ENCODE peak calls at places on chromosomes 5 and 9, in six cellular contexts. G is Peyer's patch, U is sigmoid colon, X is ovary, W is breast epithelium, F is transverse colon. P is an unnamed sample.

GRCh38 chr5:7419367-7419766 is 23.4 kb downstream of the ADCY2 start:
- DNase-seq in U (no peak), W (no peak), G (no peak), X (no peak), F (no peak), P (peak)

GRCh38 chr9:114272739-114273431 is 50.0 kb upstream of the ORM1 start:
- DNase-seq in U (peak), G (no peak), W (no peak), F (no peak), X (peak), P (no peak)

GRCh38 chr5:60997721-60998120 is 52.7 kb downstream of the NDUFAF2 start:
- DNase-seq in F (no peak), G (no peak), U (no peak), X (no peak), W (no peak), P (no peak)

GRCh38 chr9:110626109-110626829 is 42.3 kb upstream of the MUSK start:
- DNase-seq in G (no peak), U (no peak), F (no peak), W (no peak), X (no peak), P (no peak)

GRCh38 chr9:94441796-94442195 is 113.1 kb upstream of the PCAT7 start:
- DNase-seq in W (no peak), F (no peak), X (no peak), G (no peak), U (no peak), P (no peak)

GRCh38 chr5:44714871-44715580 is 93.7 kb upstream of the MRPS30 start:
- DNase-seq in W (no peak), G (no peak), F (no peak), X (no peak), U (no peak), P (no peak)

GRCh38 chr5:179872356-179873160 is 13.9 kb upstream of the MRNIP start:
- DNase-seq in W (no peak), U (no peak), G (no peak), F (no peak), X (no peak), P (no peak)

GRCh38 chr5:145925353-145925752 is 11.0 kb upstream of the SH3RF2 start:
- DNase-seq in W (no peak), G (no peak), X (no peak), F (no peak), U (no peak), P (no peak)

GRCh38 chr5:127909821-127910220 is 173.7 kb upstream of the SLC12A2 start:
- DNase-seq in G (no peak), U (no peak), F (no peak), W (no peak), X (no peak), P (no peak)

GRCh38 chr5:125115180-125115495 is 368.7 kb upstream of the ZNF608 start:
- DNase-seq in F (no peak), X (no peak), U (no peak), W (no peak), G (no peak), P (no peak)

GRCh38 chr9:124140941-124141568 is 116.7 kb upstream of the NEK6 start:
- DNase-seq in F (no peak), U (no peak), X (no peak), G (no peak), W (no peak), P (no peak)

GRCh38 chr9:129270903-129271431 is 92.9 kb upstream of the IER5L start:
- DNase-seq in F (peak), G (no peak), W (no peak), U (no peak), X (no peak), P (no peak)

GRCh38 chr5:172942556-172942955 is 16.7 kb upstream of the RPL26L1 start:
- DNase-seq in U (no peak), F (no peak), G (no peak), W (no peak), X (no peak), P (no peak)

GRCh38 chr9:130993303-130994030 is 15.5 kb upstream of the LAMC3 start:
- DNase-seq in F (no peak), U (no peak), X (no peak), W (no peak), G (no peak), P (no peak)

GRCh38 chr5:139726248-139726647 is 69.4 kb upstream of the PSD2 start:
- DNase-seq in U (no peak), X (no peak), F (no peak), G (no peak), W (no peak), P (no peak)

GRCh38 chr5:143409972-143410371 is 6.5 kb upstream of the NR3C1 start:
- DNase-seq in W (no peak), F (no peak), U (no peak), G (no peak), X (no peak), P (no peak)

GRCh38 chr9:108412755-108413154 is 443.0 kb downstream of the ACTL7B start:
- DNase-seq in F (no peak), X (no peak), W (no peak), U (no peak), G (no peak), P (no peak)

GRCh38 chr5:141800629-141801028 is 77.6 kb downstream of the PCDH1 start:
- DNase-seq in F (no peak), U (no peak), X (no peak), G (no peak), W (no peak), P (no peak)

GRCh38 chr9:97980479-97980803 is 2.7 kb upstream of the ANP32B start:
- DNase-seq in U (peak), W (no peak), G (no peak), F (peak), X (no peak), P (no peak)

GRCh38 chr9:97978706-97979105 is 4.4 kb upstream of the ANP32B start:
- DNase-seq in U (no peak), X (no peak), F (no peak), W (no peak), G (no peak), P (no peak)

GRCh38 chr9:97981828-97982164 is 1.3 kb upstream of the ANP32B start:
- DNase-seq in G (no peak), U (no peak), X (no peak), F (no peak), W (no peak), P (no peak)

GRCh38 chr9:97980918-97981827 is 2.0 kb upstream of the ANP32B start:
- DNase-seq in W (no peak), F (peak), G (no peak), U (peak), X (no peak), P (no peak)

GRCh38 chr9:97979778-97980478 is 3.2 kb upstream of the ANP32B start:
- DNase-seq in U (no peak), F (no peak), X (no peak), W (no peak), G (no peak), P (no peak)
- H3K27ac ChIP-seq in U (peak), F (no peak), X (no peak), W (peak), G (no peak), P (peak)

GRCh38 chr9:136882109-136882946 is 4.0 kb upstream of the TRAF2 start:
- DNase-seq in X (no peak), W (no peak), F (peak), U (peak), G (peak), P (no peak)
- TF ChIP-seq POLR2A in X (no peak), W (no peak), F (no peak), U (no peak), G (no peak), P (no peak)

DNA sequence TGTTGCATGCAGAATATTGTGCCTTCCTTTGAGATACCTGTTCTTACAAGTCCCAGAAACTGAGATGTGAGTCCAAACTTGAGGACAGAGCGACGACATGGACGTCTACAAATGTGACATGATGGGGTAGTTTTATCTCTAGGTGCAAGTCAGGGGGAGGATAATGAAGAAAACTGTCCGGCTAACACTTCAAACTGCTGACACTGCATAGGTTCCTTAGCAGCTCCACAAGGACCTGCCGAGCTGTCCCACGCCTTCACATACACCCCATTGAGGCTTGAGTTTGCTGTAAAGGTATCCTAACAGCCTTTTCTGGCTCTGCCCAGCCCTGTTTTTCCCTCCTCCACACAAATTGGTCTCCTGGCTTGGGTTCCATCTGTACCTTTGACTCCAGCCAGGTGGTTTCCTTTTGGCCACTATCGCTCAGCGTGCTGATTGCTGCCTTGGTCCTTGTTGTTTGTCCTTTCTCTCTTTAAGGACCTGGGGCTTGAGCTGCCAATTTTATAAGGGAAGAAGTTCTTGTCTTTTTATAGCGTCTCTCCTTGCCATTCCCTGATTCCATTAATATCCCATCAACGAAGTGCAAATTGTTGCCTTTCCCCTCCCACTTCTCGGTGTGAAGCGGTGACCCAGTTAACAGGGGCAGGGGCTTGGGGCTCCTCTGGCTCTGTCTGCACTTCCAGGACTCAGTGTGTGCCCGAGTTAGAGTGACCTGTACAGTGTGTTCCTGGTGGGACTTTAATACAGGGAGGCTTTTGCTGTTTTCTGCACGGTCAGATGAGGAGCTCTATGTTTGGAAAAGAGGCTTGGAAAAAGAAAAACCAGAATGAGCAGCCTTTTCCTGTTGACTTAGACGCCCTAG is 100.3 kb downstream of the PCSK1 start:
- DNase-seq in X (no peak), W (no peak), F (no peak), G (no peak), U (no peak), P (no peak)
- H3K4me3 ChIP-seq in X (no peak), W (no peak), F (no peak), G (no peak), U (no peak), P (no peak)

GRCh38 chr9:34510506-34511159 is 12.2 kb downstream of the ENHO start:
- DNase-seq in F (no peak), X (no peak), W (no peak), U (peak), G (no peak), P (no peak)
- H3K27ac ChIP-seq in F (peak), X (no peak), W (no peak), U (no peak), G (no peak), P (no peak)

GRCh38 chr9:122336836-122337560 is 33.8 kb upstream of the PTGS1 start:
- DNase-seq in X (no peak), W (no peak), U (no peak), F (no peak), G (peak), P (no peak)
- TF ChIP-seq POLR2A in X (no peak), W (no peak), U (no peak), F (no peak), G (no peak), P (no peak)

GRCh38 chr5:88819332-88819999 is 63.5 kb downstream of the MEF2C start:
- DNase-seq in W (no peak), X (no peak), F (no peak), G (no peak), U (no peak), P (no peak)
- H3K4me3 ChIP-seq in W (no peak), X (no peak), F (no peak), G (no peak), U (no peak), P (no peak)

GRCh38 chr9:706606-707451 is 134.7 kb upstream of the DMRT1 start:
- DNase-seq in W (peak), U (peak), F (peak), G (peak), X (peak), P (no peak)
- H3K27ac ChIP-seq in W (peak), U (peak), F (peak), G (peak), X (peak), P (peak)

GRCh38 chr9:136395345-136396218 is 4.4 kb downstream of the SNAPC4 start:
- DNase-seq in U (no peak), F (no peak), G (no peak), X (peak), W (no peak), P (no peak)
- TF ChIP-seq POLR2A in U (no peak), F (no peak), G (no peak), X (no peak), W (no peak), P (no peak)

DNA sequence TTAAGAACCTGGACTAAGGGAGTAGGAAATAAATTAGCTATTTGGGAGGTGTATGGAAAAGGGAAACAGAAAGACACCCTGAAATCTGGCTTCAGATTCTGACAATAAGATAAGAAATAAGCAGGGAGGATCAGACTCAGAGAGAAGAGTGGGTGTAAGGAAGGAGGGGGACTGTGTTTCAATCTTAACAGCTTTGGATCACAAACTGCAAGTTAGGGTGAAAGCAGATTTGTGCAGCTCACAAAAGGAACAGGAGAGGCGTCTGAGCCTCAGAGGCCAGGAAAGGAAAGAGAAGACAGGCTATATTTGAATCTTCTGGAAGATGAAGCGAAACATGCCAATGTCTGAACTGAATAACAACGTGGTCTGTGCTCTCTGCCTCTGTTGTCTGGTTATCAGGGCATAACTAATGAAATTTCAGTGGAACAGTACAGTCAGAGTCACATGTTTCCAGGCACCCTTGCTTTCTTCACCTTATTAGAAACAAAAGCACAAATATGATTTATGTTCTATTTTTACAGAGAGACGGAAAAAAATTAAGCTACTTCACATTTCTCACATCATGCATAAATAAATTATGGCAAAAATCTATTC is 26.6 kb downstream of the SGTB start:
- DNase-seq in W (no peak), X (no peak), U (no peak), F (no peak), G (no peak), P (no peak)
- H3K4me3 ChIP-seq in W (no peak), X (no peak), U (no peak), F (no peak), G (no peak), P (no peak)